ENCODE peak calls at places on chromosomes 11 and 22, in four cellular contexts. One of them, this sample, is unnamed.

GRCh38 chr11:17252704-17253103 is 23.8 kb upstream of the NUCB2 start:
- DNase-seq in kidney: no peak
- DNase-seq in stimulated activated CD4-positive, alpha-beta T cell treated with anti-CD3 and anti-CD28 coated beads, TNF-alpha, amount 100 ng/mL, for 48 hours: no peak
- DNase-seq in A549: no peak
- DNase-seq in this sample: no peak

GRCh38 chr11:128772814-128773213 is 78.9 kb downstream of the FLI1 start:
- DNase-seq in kidney: peak; percentile 92
- DNase-seq in stimulated activated CD4-positive, alpha-beta T cell treated with anti-CD3 and anti-CD28 coated beads, TNF-alpha, amount 100 ng/mL, for 48 hours: no peak
- DNase-seq in A549: no peak
- DNase-seq in this sample: no peak

GRCh38 chr11:65456418-65456817 is 33.8 kb downstream of the NEAT1 start:
- DNase-seq in kidney: no peak
- DNase-seq in stimulated activated CD4-positive, alpha-beta T cell treated with anti-CD3 and anti-CD28 coated beads, TNF-alpha, amount 100 ng/mL, for 48 hours: no peak
- DNase-seq in A549: no peak
- DNase-seq in this sample: no peak

GRCh38 chr11:62854825-62855570 is 15.6 kb upstream of the WDR74 start:
- DNase-seq in kidney: no peak
- DNase-seq in stimulated activated CD4-positive, alpha-beta T cell treated with anti-CD3 and anti-CD28 coated beads, TNF-alpha, amount 100 ng/mL, for 48 hours: no peak
- DNase-seq in A549: no peak
- DNase-seq in this sample: no peak

GRCh38 chr22:44648821-44649566 is 53.0 kb upstream of the PRR5 start:
- DNase-seq in kidney: peak; percentile 48
- DNase-seq in stimulated activated CD4-positive, alpha-beta T cell treated with anti-CD3 and anti-CD28 coated beads, TNF-alpha, amount 100 ng/mL, for 48 hours: no peak
- DNase-seq in A549: no peak
- DNase-seq in this sample: no peak

GRCh38 chr11:7143908-7144307 is 55.1 kb downstream of the RBMXL2 start:
- DNase-seq in kidney: no peak
- DNase-seq in stimulated activated CD4-positive, alpha-beta T cell treated with anti-CD3 and anti-CD28 coated beads, TNF-alpha, amount 100 ng/mL, for 48 hours: no peak
- DNase-seq in A549: peak; percentile 31
- DNase-seq in this sample: no peak

GRCh38 chr11:1308745-1309497 is 511 bp downstream of the TOLLIP start:
- DNase-seq in kidney: peak; percentile 83
- DNase-seq in stimulated activated CD4-positive, alpha-beta T cell treated with anti-CD3 and anti-CD28 coated beads, TNF-alpha, amount 100 ng/mL, for 48 hours: no peak
- DNase-seq in A549: no peak
- DNase-seq in this sample: no peak

GRCh38 chr22:49853981-49854791 is 542 bp downstream of the ZBED4 start:
- DNase-seq in kidney: peak; percentile 88
- DNase-seq in stimulated activated CD4-positive, alpha-beta T cell treated with anti-CD3 and anti-CD28 coated beads, TNF-alpha, amount 100 ng/mL, for 48 hours: no peak
- DNase-seq in A549: peak; percentile 21
- DNase-seq in this sample: peak; percentile 37

GRCh38 chr11:77115181-77115611 is 12.6 kb downstream of the OMP start:
- DNase-seq in kidney: no peak
- DNase-seq in stimulated activated CD4-positive, alpha-beta T cell treated with anti-CD3 and anti-CD28 coated beads, TNF-alpha, amount 100 ng/mL, for 48 hours: no peak
- DNase-seq in A549: peak; percentile 23
- DNase-seq in this sample: peak; percentile 54

GRCh38 chr22:36332623-36333331 is 55.0 kb downstream of the MYH9 start:
- DNase-seq in kidney: no peak
- DNase-seq in stimulated activated CD4-positive, alpha-beta T cell treated with anti-CD3 and anti-CD28 coated beads, TNF-alpha, amount 100 ng/mL, for 48 hours: peak; percentile 55
- DNase-seq in A549: peak; percentile 59
- DNase-seq in this sample: no peak

GRCh38 chr11:127492025-127492424 is 491.5 kb upstream of the KIRREL3 start:
- DNase-seq in kidney: no peak
- DNase-seq in stimulated activated CD4-positive, alpha-beta T cell treated with anti-CD3 and anti-CD28 coated beads, TNF-alpha, amount 100 ng/mL, for 48 hours: no peak
- DNase-seq in A549: no peak
- DNase-seq in this sample: no peak

GRCh38 chr11:44574620-44575287 is 9.3 kb downstream of the CD82 start:
- DNase-seq in kidney: no peak
- DNase-seq in stimulated activated CD4-positive, alpha-beta T cell treated with anti-CD3 and anti-CD28 coated beads, TNF-alpha, amount 100 ng/mL, for 48 hours: no peak
- DNase-seq in A549: no peak
- DNase-seq in this sample: no peak

GRCh38 chr11:130999992-131000770 is 83.9 kb upstream of the SNX19 start:
- DNase-seq in kidney: no peak
- DNase-seq in stimulated activated CD4-positive, alpha-beta T cell treated with anti-CD3 and anti-CD28 coated beads, TNF-alpha, amount 100 ng/mL, for 48 hours: no peak
- DNase-seq in A549: peak; percentile 87
- DNase-seq in this sample: no peak

GRCh38 chr11:74636633-74637184 is 44.3 kb downstream of the POLD3 start:
- DNase-seq in kidney: no peak
- DNase-seq in stimulated activated CD4-positive, alpha-beta T cell treated with anti-CD3 and anti-CD28 coated beads, TNF-alpha, amount 100 ng/mL, for 48 hours: no peak
- DNase-seq in A549: peak; percentile 46
- DNase-seq in this sample: no peak

GRCh38 chr11:373716-374551 is 4.6 kb downstream of the B4GALNT4 start:
- DNase-seq in kidney: peak; percentile 68
- DNase-seq in stimulated activated CD4-positive, alpha-beta T cell treated with anti-CD3 and anti-CD28 coated beads, TNF-alpha, amount 100 ng/mL, for 48 hours: no peak
- DNase-seq in A549: no peak
- DNase-seq in this sample: no peak

GRCh38 chr11:110286298-110287040 is 9.9 kb downstream of the RDX start:
- DNase-seq in kidney: no peak
- DNase-seq in stimulated activated CD4-positive, alpha-beta T cell treated with anti-CD3 and anti-CD28 coated beads, TNF-alpha, amount 100 ng/mL, for 48 hours: no peak
- DNase-seq in A549: no peak
- DNase-seq in this sample: no peak

This sample was measured in HEK293T.